ENCODE peak calls at places on chromosomes 5 and 9, in five cellular contexts. One of them, this sample, is unnamed.

GRCh38 chr9:128632066-128632465 is 24.6 kb downstream of the DYNC2I2 start:
- DNase-seq in mucosa of gallbladder: no peak
- DNase-seq in iris pigment epithelial cell: no peak
- DNase-seq in aorta: peak; percentile 32
- DNase-seq in naive B cell: no peak
- DNase-seq in this sample: no peak

GRCh38 chr9:127883959-127884358 is 6.5 kb upstream of the AK1 start:
- DNase-seq in mucosa of gallbladder: no peak
- DNase-seq in iris pigment epithelial cell: no peak
- DNase-seq in aorta: no peak
- DNase-seq in naive B cell: no peak
- DNase-seq in this sample: no peak

GRCh38 chr5:34905564-34905963 is 9.7 kb downstream of the RAD1 start:
- DNase-seq in mucosa of gallbladder: no peak
- DNase-seq in iris pigment epithelial cell: no peak
- DNase-seq in aorta: no peak
- DNase-seq in naive B cell: no peak
- DNase-seq in this sample: no peak

GRCh38 chr9:93510041-93510440 is 56.7 kb upstream of the FAM120AOS start:
- DNase-seq in mucosa of gallbladder: no peak
- DNase-seq in iris pigment epithelial cell: no peak
- DNase-seq in aorta: no peak
- DNase-seq in naive B cell: no peak
- DNase-seq in this sample: no peak

GRCh38 chr9:137372693-137373610 is 50.0 kb downstream of the EXD3 start:
- DNase-seq in mucosa of gallbladder: no peak
- DNase-seq in iris pigment epithelial cell: no peak
- DNase-seq in aorta: peak; percentile 42
- DNase-seq in naive B cell: no peak
- DNase-seq in this sample: no peak

GRCh38 chr5:93452255-93452654 is 128.8 kb downstream of the NR2F1-AS1 start:
- DNase-seq in mucosa of gallbladder: no peak
- DNase-seq in iris pigment epithelial cell: no peak
- DNase-seq in aorta: no peak
- DNase-seq in naive B cell: no peak
- DNase-seq in this sample: no peak

GRCh38 chr5:97163360-97163764 is 19.7 kb downstream of the RIOK2 start:
- DNase-seq in mucosa of gallbladder: no peak
- DNase-seq in iris pigment epithelial cell: peak; percentile 16
- DNase-seq in aorta: no peak
- DNase-seq in naive B cell: no peak
- DNase-seq in this sample: peak; percentile 48

GRCh38 chr5:14600846-14601245 is 19.3 kb downstream of the OTULINL start:
- DNase-seq in mucosa of gallbladder: no peak
- DNase-seq in iris pigment epithelial cell: no peak
- DNase-seq in aorta: no peak
- DNase-seq in naive B cell: no peak
- DNase-seq in this sample: peak; percentile 63

GRCh38 chr5:157148734-157149615 is 6.3 kb upstream of the MED7 start:
- DNase-seq in mucosa of gallbladder: peak; percentile 78
- DNase-seq in iris pigment epithelial cell: peak; percentile 67
- DNase-seq in aorta: peak; percentile 68
- DNase-seq in naive B cell: peak; percentile 65
- DNase-seq in this sample: peak; percentile 71

GRCh38 chr9:128175743-128176142 is 15.6 kb downstream of the CIZ1 start:
- DNase-seq in mucosa of gallbladder: no peak
- DNase-seq in iris pigment epithelial cell: no peak
- DNase-seq in aorta: no peak
- DNase-seq in naive B cell: no peak
- DNase-seq in this sample: no peak

GRCh38 chr5:172133359-172134029 is 54.5 kb downstream of the STK10 start:
- DNase-seq in mucosa of gallbladder: no peak
- DNase-seq in iris pigment epithelial cell: peak; percentile 97
- DNase-seq in aorta: peak; percentile 86
- DNase-seq in naive B cell: no peak
- DNase-seq in this sample: no peak